ENCODE peak calls at places on chromosome 13, in four cellular contexts. H is colonic mucosa, F is brain microvascular endothelial cell, S is sigmoid colon. B is an unnamed sample.

GRCh38 chr13:26308250-26308649 is 54.3 kb downstream of the CDK8 start:
- DNase-seq in S (no peak), F (no peak), H (no peak), B (no peak)

GRCh38 chr13:46896346-46897138 is at the start of gene HTR2A:
- DNase-seq in H (no peak), S (peak), F (peak), B (no peak)

GRCh38 chr13:114161644-114162532 is 17.2 kb upstream of the CFAP97D2 start:
- DNase-seq in H (peak), S (no peak), F (no peak), B (no peak)

GRCh38 chr13:114203536-114203935 is 24.5 kb downstream of the CFAP97D2 start:
- DNase-seq in F (no peak), S (no peak), H (no peak), B (no peak)

GRCh38 chr13:98839826-98840769 is 87.6 kb upstream of the SLC15A1 start:
- DNase-seq in F (peak), H (peak), S (peak), B (peak)

GRCh38 chr13:30766957-30767603 is 31.7 kb downstream of the ALOX5AP start:
- DNase-seq in H (no peak), S (no peak), F (no peak), B (no peak)

GRCh38 chr13:97853550-97853949 is 99.9 kb upstream of the IPO5 start:
- DNase-seq in S (no peak), F (peak), H (no peak), B (no peak)

GRCh38 chr13:101309014-101309619 is 107.2 kb downstream of the NALCN start:
- DNase-seq in S (no peak), F (peak), H (no peak), B (no peak)

GRCh38 chr13:49098771-49099512 is 121.2 kb upstream of the MLNR start:
- DNase-seq in S (no peak), H (no peak), F (no peak), B (peak)

GRCh38 chr13:90049989-90050671 is 1297.4 kb upstream of the MIR17HG start:
- DNase-seq in S (no peak), H (no peak), F (no peak), B (no peak)

GRCh38 chr13:46712524-46712923 is 84.4 kb downstream of the ESD start:
- DNase-seq in S (no peak), F (no peak), H (no peak), B (no peak)

GRCh38 chr13:40164137-40164536 is 502.3 kb downstream of the FOXO1 start:
- DNase-seq in S (no peak), H (no peak), F (no peak), B (peak)

GRCh38 chr13:91169641-91170040 is 177.8 kb upstream of the MIR17HG start:
- DNase-seq in H (no peak), S (no peak), F (no peak), B (no peak)

GRCh38 chr13:77333521-77334083 is 6.7 kb upstream of the MYCBP2 start:
- DNase-seq in H (no peak), S (no peak), F (no peak), B (no peak)

GRCh38 chr13:96844195-96844594 is 150.1 kb downstream of the OXGR1 start:
- DNase-seq in H (no peak), S (no peak), F (no peak), B (no peak)

GRCh38 chr13:33205804-33206221 is 79.7 kb downstream of the STARD13 start:
- DNase-seq in F (peak), S (no peak), H (no peak), B (no peak)

GRCh38 chr13:52405767-52406494 is at the start of gene THSD1:
- DNase-seq in S (peak), F (no peak), H (peak), B (peak)

GRCh38 chr13:99477493-99477892 is 23.8 kb upstream of the TM9SF2 start:
- DNase-seq in F (no peak), S (no peak), H (no peak), B (no peak)

GRCh38 chr13:43221611-43222010 is 198.2 kb downstream of the DNAJC15 start:
- DNase-seq in F (no peak), S (no peak), H (no peak), B (no peak)

GRCh38 chr13:110113284-110113764 is 193.6 kb downstream of the COL4A1 start:
- DNase-seq in S (no peak), F (peak), H (no peak), B (no peak)

GRCh38 chr13:40207110-40207478 is 459.3 kb downstream of the FOXO1 start:
- DNase-seq in S (no peak), H (no peak), F (no peak), B (no peak)

GRCh38 chr13:113049521-113049941 is 56.1 kb upstream of the F7 start:
- DNase-seq in F (no peak), H (no peak), S (peak), B (no peak)

GRCh38 chr13:113875829-113876228 is 12.0 kb upstream of the GAS6 start:
- DNase-seq in F (no peak), S (no peak), H (no peak), B (no peak)

GRCh38 chr13:37899753-37900152 is 30.2 kb upstream of the TRPC4 start:
- DNase-seq in S (no peak), F (no peak), H (peak), B (peak)

GRCh38 chr13:28306325-28306724 is 168.0 kb downstream of the PAN3 start:
- DNase-seq in F (no peak), S (no peak), H (no peak), B (no peak)

GRCh38 chr13:73416093-73416492 is 357.3 kb downstream of the KLF5 start:
- DNase-seq in S (no peak), F (no peak), H (no peak), B (no peak)

GRCh38 chr13:73412933-73413332 is 354.1 kb downstream of the KLF5 start:
- DNase-seq in H (no peak), F (no peak), S (no peak), B (no peak)

GRCh38 chr13:73421310-73421912 is 362.6 kb downstream of the KLF5 start:
- DNase-seq in S (no peak), F (no peak), H (peak), B (peak)

GRCh38 chr13:73422973-73423372 is 364.2 kb downstream of the KLF5 start:
- DNase-seq in H (no peak), F (no peak), S (no peak), B (no peak)

DNA sequence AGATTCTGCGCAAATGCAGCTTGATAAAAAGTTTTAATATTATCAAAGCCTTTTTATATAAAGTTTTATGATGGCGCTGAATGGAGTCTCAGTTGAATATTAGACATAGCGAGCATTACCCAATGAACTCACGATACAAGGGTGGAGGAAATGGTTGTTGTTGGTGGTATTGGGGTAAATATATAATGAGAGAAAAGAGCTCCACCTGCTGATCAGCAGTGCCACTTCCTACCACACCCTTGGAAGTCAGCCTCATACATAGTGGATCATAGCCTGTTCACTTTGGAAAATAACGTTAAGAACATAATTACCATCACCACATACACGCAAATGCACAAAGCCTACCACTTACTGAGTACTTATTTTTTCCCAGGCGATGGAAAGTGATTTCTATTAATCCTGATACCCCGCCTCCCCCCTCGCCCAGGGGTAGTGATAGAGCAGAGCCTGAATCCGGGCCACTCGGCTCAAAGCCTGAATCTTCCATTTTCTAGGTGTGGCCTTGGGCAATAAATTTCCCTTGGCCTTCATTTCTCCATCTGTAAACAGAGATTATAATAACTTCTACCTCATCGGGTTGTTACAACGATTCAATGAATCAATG is 358.3 kb downstream of the KLF5 start:
- DNase-seq in S (no peak), H (no peak), F (no peak), B (no peak)
- TF ChIP-seq CTCF in S (no peak), H (no peak), F (peak), B (no peak)

GRCh38 chr13:102724923-102725322 is 30.1 kb upstream of the METTL21C start:
- DNase-seq in H (no peak), F (peak), S (no peak), B (peak)
- TF ChIP-seq CTCF in H (no peak), F (peak), S (no peak), B (no peak)

GRCh38 chr13:24922390-24923304 is 158.7 kb downstream of the RNF17 start:
- DNase-seq in S (peak), H (peak), F (peak), B (peak)
- TF ChIP-seq CTCF in S (no peak), H (no peak), F (no peak), B (no peak)

DNA sequence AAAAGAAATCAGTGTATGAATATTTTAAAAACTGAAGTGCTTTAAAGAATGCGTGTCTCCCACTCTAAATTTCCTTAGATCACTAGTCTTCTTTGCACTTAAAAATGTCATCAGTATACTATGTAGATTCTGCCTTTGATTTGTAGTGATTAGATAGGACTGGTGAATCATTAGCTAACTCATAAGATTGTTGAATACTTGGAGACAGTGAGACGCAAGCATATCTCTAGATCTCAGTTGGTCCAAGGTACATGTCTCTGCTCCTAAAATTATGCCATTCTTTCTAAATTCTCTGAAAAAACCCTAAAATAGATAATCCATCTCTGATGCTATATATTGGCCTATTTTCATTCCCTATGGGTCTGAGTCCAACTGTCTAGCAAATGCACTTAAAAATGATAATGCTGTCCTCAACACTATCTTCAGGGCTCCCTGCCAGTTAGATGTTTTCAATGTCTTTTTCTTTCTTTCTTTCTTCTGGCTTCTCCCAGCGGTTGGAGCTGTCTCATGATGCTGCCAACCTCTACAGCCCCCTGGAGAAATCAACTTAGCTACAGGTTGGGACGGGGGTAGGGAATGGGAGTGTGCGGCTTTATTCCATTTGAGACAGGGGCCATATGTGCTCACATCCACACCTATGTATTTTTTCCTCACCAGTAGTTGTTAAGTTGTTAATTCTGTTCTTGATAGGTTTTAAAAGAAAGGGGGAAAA is 301.0 kb downstream of the NDFIP2 start:
- DNase-seq in S (no peak), F (no peak), H (no peak), B (no peak)
- TF ChIP-seq CTCF in S (no peak), F (no peak), H (no peak), B (no peak)

B was measured in Calu3.